ENCODE peak calls at places on chromosomes 5 and 9, in ten cellular contexts. G is NCI-H2171 treated with DMSO at 0.1 percent for 48 hours; P is SIG-M5; K is head of caudate nucleus; X is PC-3; O is neural progenitor cell; I is mucosa of descending colon; E is CD4-positive, CD25-positive, alpha-beta regulatory T cell; B is NCI-H1105 treated with DMSO at 0.1 percent for 48 hours; Y is endothelial cell. W is an unnamed sample.

GRCh38 chr9:116190595-116190994 is 37.0 kb downstream of the PAPPA start:
- DNase-seq in E (no peak), G (no peak), O (no peak), X (no peak), Y (no peak), P (no peak), K (no peak), I (no peak), B (no peak), W (no peak)

GRCh38 chr9:100196215-100196614 is 97.2 kb downstream of the INVS start:
- DNase-seq in K (no peak), X (no peak), P (no peak), E (no peak), I (no peak), O (no peak), Y (no peak), G (peak), B (no peak), W (no peak)

GRCh38 chr5:178473858-178474257 is 116.3 kb downstream of the COL23A1 start:
- DNase-seq in K (no peak), E (no peak), G (no peak), B (no peak), I (no peak), O (no peak), P (no peak), Y (no peak), X (no peak), W (no peak)

GRCh38 chr9:110912701-110913291 is 125.5 kb downstream of the LPAR1 start:
- DNase-seq in B (no peak), P (no peak), X (peak), O (no peak), G (no peak), K (no peak), Y (no peak), E (no peak), I (no peak), W (no peak)

GRCh38 chr5:172821340-172821985 is 12.6 kb upstream of the ERGIC1 start:
- DNase-seq in K (no peak), Y (no peak), P (no peak), E (no peak), X (no peak), O (no peak), B (no peak), I (no peak), G (no peak), W (no peak)

GRCh38 chr5:150598821-150599273 is 41.6 kb upstream of the SYNPO start:
- DNase-seq in X (no peak), P (no peak), Y (no peak), O (no peak), I (no peak), E (no peak), B (no peak), K (no peak), G (no peak), W (no peak)

GRCh38 chr9:98977246-98977681 is 33.6 kb downstream of the COL15A1 start:
- DNase-seq in K (no peak), P (no peak), B (no peak), O (no peak), E (no peak), X (no peak), Y (no peak), G (no peak), I (no peak), W (no peak)

GRCh38 chr9:90394866-90395265 is 247.8 kb downstream of the DIRAS2 start:
- DNase-seq in X (no peak), K (no peak), P (no peak), G (no peak), O (no peak), E (no peak), I (no peak), B (no peak), Y (no peak), W (no peak)

GRCh38 chr9:110114888-110115259 is 93.1 kb downstream of the C9orf152 start:
- DNase-seq in X (no peak), B (no peak), Y (peak), E (no peak), I (no peak), K (no peak), O (no peak), G (no peak), P (no peak), W (no peak)

GRCh38 chr5:457195-457961 is 14.4 kb downstream of the EXOC3 start:
- DNase-seq in X (no peak), P (no peak), K (no peak), I (no peak), E (no peak), Y (no peak), O (no peak), B (no peak), G (no peak), W (no peak)

GRCh38 chr5:159170021-159170420 is 39.3 kb downstream of the RNF145 start:
- DNase-seq in E (no peak), K (no peak), P (no peak), G (no peak), B (no peak), I (no peak), O (no peak), X (no peak), Y (no peak), W (no peak)

GRCh38 chr5:84425365-84425764 is 40.7 kb upstream of the EDIL3 start:
- DNase-seq in Y (peak), P (no peak), X (no peak), O (peak), I (no peak), K (no peak), E (no peak), G (no peak), B (no peak), W (no peak)

GRCh38 chr5:68189171-68189570 is 26.4 kb upstream of the PIK3R1 start:
- DNase-seq in K (no peak), Y (no peak), I (no peak), O (no peak), B (no peak), E (no peak), P (no peak), X (no peak), G (no peak), W (no peak)

GRCh38 chr5:4359847-4360246 is 764.2 kb downstream of the IRX1 start:
- DNase-seq in X (no peak), E (no peak), P (no peak), Y (no peak), G (no peak), O (no peak), I (no peak), K (no peak), B (no peak), W (no peak)

GRCh38 chr9:121288874-121289553 is 21.1 kb downstream of the GSN start:
- DNase-seq in Y (peak), P (no peak), E (no peak), I (peak), O (peak), B (no peak), K (peak), G (peak), X (no peak), W (peak)

GRCh38 chr9:76757274-76757673 is 7.0 kb upstream of the PCA3 start:
- DNase-seq in E (no peak), O (no peak), I (no peak), K (no peak), X (no peak), Y (no peak), P (no peak), G (no peak), B (no peak), W (no peak)

GRCh38 chr5:158051036-158051435 is 192.1 kb upstream of the CLINT1 start:
- DNase-seq in G (no peak), I (no peak), Y (no peak), P (no peak), O (no peak), B (no peak), K (no peak), X (peak), E (no peak), W (peak)

GRCh38 chr9:114287001-114287762 is 35.7 kb upstream of the ORM1 start:
- DNase-seq in G (peak), X (no peak), B (no peak), P (no peak), E (no peak), O (no peak), Y (no peak), I (peak), K (no peak), W (peak)

GRCh38 chr9:5650356-5651105 is 21.6 kb downstream of the RIC1 start:
- DNase-seq in B (no peak), Y (no peak), P (no peak), G (no peak), X (no peak), E (no peak), I (no peak), K (no peak), O (no peak), W (no peak)

GRCh38 chr5:111584651-111585050 is 72.3 kb upstream of the STARD4 start:
- DNase-seq in O (no peak), B (no peak), G (no peak), X (peak), Y (no peak), P (no peak), I (no peak), E (no peak), K (no peak), W (peak)

GRCh38 chr5:124309241-124309977 is 437.0 kb downstream of the ZNF608 start:
- DNase-seq in B (no peak), O (peak), K (no peak), X (no peak), G (no peak), P (no peak), I (no peak), E (no peak), Y (no peak), W (no peak)

GRCh38 chr9:125428060-125428481 is 166.4 kb downstream of the GAPVD1 start:
- DNase-seq in I (peak), X (peak), O (no peak), Y (no peak), K (no peak), E (no peak), B (no peak), G (no peak), P (no peak), W (peak)

GRCh38 chr5:36378551-36378950 is 76.8 kb upstream of the RANBP3L start:
- DNase-seq in O (no peak), K (no peak), G (no peak), X (no peak), Y (no peak), B (no peak), E (no peak), P (no peak), I (no peak), W (no peak)

GRCh38 chr5:30600892-30601291 is 592.6 kb upstream of the CDH6 start:
- DNase-seq in G (no peak), O (no peak), K (no peak), I (no peak), Y (no peak), B (no peak), P (no peak), X (no peak), E (no peak), W (no peak)

GRCh38 chr5:52702877-52703276 is 84.8 kb upstream of the ITGA1 start:
- DNase-seq in X (no peak), G (no peak), B (no peak), P (no peak), K (no peak), O (no peak), I (no peak), Y (no peak), E (no peak), W (no peak)

GRCh38 chr5:37112383-37112991 is 136.7 kb downstream of the CPLANE1 start:
- DNase-seq in P (no peak), I (no peak), E (no peak), O (no peak), Y (no peak), G (no peak), K (no peak), X (no peak), B (no peak), W (no peak)

GRCh38 chr5:174306345-174307030 is 261.0 kb downstream of the NSG2 start:
- DNase-seq in P (no peak), B (no peak), O (no peak), K (no peak), E (no peak), G (no peak), I (no peak), Y (no peak), X (no peak), W (no peak)

GRCh38 chr5:111224561-111224989 is 391 bp downstream of the CAMK4 start:
- DNase-seq in E (no peak), B (no peak), Y (no peak), I (no peak), K (no peak), X (no peak), G (peak), O (no peak), P (no peak), W (no peak)

GRCh38 chr9:98248737-98249474 is 6.5 kb downstream of the TBC1D2 start:
- DNase-seq in E (no peak), Y (no peak), X (peak), O (no peak), G (no peak), B (no peak), I (peak), P (peak), K (no peak), W (peak)

GRCh38 chr9:4891674-4892073 is 93.4 kb upstream of the JAK2 start:
- DNase-seq in G (no peak), B (no peak), I (no peak), P (no peak), Y (no peak), X (peak), K (no peak), E (no peak), O (no peak), W (no peak)

GRCh38 chr5:32711693-32712462 is 757 bp downstream of the NPR3 start:
- DNase-seq in I (peak), G (no peak), P (no peak), E (no peak), B (no peak), K (no peak), Y (peak), O (peak), X (peak), W (no peak)

GRCh38 chr9:134600431-134600830 is 41.2 kb upstream of the COL5A1 start:
- DNase-seq in Y (no peak), B (no peak), I (no peak), G (no peak), P (no peak), X (no peak), E (no peak), K (no peak), O (no peak), W (no peak)

GRCh38 chr5:124654418-124654817 is 92.0 kb downstream of the ZNF608 start:
- DNase-seq in X (no peak), E (no peak), B (no peak), O (no peak), G (peak), P (no peak), I (no peak), K (no peak), Y (no peak), W (peak)

W was measured in DMS53.